ENCODE peak calls at places on chromosomes 16 and 17, in five cellular contexts. W is ascending aorta, C is left ventricle myocardium inferior, M is MG63, S is A549. J is an unnamed sample. For H3K9me3, the result is how much of the 10 kb centered on the place peaks cover.

GRCh38 chr17:28717578-28718316 is at the start of gene RAB34:
- DNase-seq in W (peak), C (peak), M (peak), S (peak), J (no peak)

GRCh38 chr17:30520436-30520835 is 43.2 kb downstream of the GOSR1 start:
- DNase-seq in W (no peak), C (no peak), M (no peak), S (no peak), J (no peak)

GRCh38 chr16:87789437-87790277 is 23.9 kb upstream of the KLHDC4 start:
- DNase-seq in W (no peak), C (no peak), M (peak), S (peak), J (no peak)

GRCh38 chr16:1163567-1164055 is 10.7 kb downstream of the CACNA1H start:
- DNase-seq in W (no peak), C (no peak), M (peak), S (no peak), J (no peak)

GRCh38 chr16:48188449-48189102 is 32.8 kb upstream of the ABCC12 start:
- DNase-seq in W (no peak), C (no peak), M (no peak), S (no peak), J (no peak)

GRCh38 chr16:67431077-67431804 is at the start of gene HSD11B2:
- DNase-seq in W (no peak), C (peak), M (peak), S (peak), J (peak)

GRCh38 chr16:55257971-55258613 is 65.9 kb upstream of the IRX6 start:
- DNase-seq in W (no peak), C (peak), M (peak), S (peak), J (no peak)

GRCh38 chr17:48499248-48499647 is 31.6 kb downstream of the HOXB1 start:
- DNase-seq in W (no peak), C (no peak), M (peak), S (no peak), J (no peak)

GRCh38 chr17:17758443-17758842 is 77.2 kb downstream of the RAI1 start:
- DNase-seq in W (no peak), C (no peak), M (no peak), S (no peak), J (no peak)

GRCh38 chr17:15273141-15273793 is 8.1 kb upstream of the PMP22 start:
- DNase-seq in W (peak), C (no peak), M (peak), S (peak), J (no peak)

DNA sequence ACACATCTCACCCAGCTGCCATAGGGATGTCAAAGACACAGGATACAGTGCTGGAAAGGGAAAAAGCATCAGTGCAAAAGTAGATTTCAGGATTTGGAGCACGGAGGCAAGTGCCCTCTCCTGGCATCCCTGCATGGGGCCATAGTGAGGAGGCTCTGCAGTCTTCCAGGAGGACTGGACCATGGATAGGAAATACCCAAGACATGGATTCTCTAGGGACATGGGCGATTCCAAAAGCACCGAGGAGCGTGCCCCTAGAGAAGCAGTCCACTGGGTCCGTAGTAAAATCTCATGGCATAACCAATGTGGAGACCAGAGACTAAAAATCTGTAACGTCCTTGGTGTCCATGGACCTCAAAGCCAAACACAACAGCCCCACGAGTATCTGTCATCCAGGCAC is 818.2 kb downstream of the KCNJ18 start:
- DNase-seq in W (no peak), C (no peak), M (no peak), S (no peak), J (no peak)
- H3K9me3 ChIP-seq in W (under half), C (under half), M (under half), S (under half), J (under half)

GRCh38 chr16:31117384-31118222 is at the start of gene KAT8:
- DNase-seq in W (peak), C (peak), M (peak), S (peak), J (peak)

GRCh38 chr16:31114468-31114867 is 3.0 kb upstream of the KAT8 start:
- DNase-seq in W (no peak), C (no peak), M (no peak), S (no peak), J (no peak)

GRCh38 chr16:31125844-31126243 is 8.4 kb downstream of the KAT8 start:
- DNase-seq in W (no peak), C (no peak), M (no peak), S (no peak), J (no peak)

GRCh38 chr16:31118223-31119155 is 1.0 kb downstream of the KAT8 start:
- DNase-seq in W (no peak), C (no peak), M (no peak), S (no peak), J (no peak)

DNA sequence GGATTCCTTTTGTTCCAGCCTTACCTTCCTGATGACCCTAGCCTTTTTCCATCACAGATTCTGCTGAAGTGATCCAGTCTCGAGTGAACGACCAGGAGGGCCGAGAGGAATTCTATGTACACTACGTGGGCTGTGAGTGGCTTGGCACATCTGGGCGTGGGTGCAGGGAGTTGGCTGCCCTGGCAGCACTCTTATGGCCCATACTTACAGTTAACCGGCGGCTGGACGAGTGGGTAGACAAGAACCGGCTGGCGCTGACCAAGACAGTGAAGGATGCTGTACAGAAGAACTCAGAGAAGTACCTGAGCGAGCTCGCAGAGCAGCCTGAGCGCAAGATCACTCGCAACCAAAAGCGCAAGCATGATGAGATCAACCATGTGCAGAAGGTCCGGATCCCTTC is 2.7 kb downstream of the KAT8 start:
- DNase-seq in W (no peak), C (no peak), M (no peak), S (no peak), J (no peak)
- H3K9me3 ChIP-seq in W (under half), C (under half), M (under half), S (under half), J (under half)

DNA sequence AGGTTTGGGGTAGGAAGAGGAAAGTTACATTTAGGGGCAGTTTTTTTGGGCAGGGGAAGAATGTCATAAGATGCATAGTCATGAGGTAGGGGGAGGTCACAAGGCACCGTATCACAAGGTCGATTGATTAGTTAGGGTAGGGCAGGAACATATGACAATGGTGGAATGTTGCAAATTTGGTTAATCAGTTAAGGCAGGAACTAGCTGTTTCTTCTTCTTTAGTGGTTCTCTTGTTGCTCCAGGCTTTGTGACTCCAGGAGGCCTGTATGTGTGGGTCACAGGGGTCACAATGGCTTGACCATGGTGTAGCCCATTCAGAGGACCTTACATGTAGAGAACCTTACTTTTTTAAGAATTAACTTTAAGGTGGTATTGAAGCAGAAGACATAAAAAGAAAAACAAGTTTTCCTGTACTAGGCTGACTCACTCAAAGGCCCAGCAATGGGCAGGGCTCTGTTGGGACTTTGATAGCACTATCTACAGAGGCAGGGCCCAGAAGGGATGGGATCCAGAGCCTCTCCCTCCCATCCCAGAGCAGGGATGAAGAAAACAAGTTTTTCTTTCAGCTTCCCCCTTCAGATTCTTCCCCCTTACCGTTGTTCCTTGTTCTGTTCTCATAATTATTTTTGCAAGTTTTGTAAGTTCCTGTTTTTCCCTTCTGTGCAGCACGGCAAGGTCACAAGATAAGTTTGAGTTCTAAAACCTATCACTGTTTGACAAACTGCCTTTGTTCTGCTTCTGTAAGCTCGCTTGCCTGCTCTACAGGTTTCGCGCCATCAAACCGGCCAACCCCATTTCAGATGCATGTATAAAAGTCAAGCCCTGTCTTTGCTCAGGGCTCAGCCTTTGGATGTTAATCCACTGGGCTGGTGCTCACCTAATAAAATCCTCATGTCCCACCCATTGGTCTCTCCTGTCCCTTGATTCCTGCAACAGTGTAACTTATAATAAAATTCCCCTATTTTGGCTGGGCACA is 45.8 kb upstream of the ATF7IP2 start:
- DNase-seq in W (no peak), C (no peak), M (no peak), S (peak), J (no peak)
- H3K9me3 ChIP-seq in W (under half), C (half or more), M (under half), S (under half), J (under half)

GRCh38 chr17:63649813-63650212 is 27.6 kb downstream of the MAP3K3 start:
- DNase-seq in W (no peak), C (no peak), M (no peak), S (no peak), J (no peak)
- H3K9me3 ChIP-seq in W (under half), C (under half), M (under half), S (under half), J (under half)

GRCh38 chr17:5184284-5184683 is 7.4 kb downstream of the ZNF594 start:
- DNase-seq in W (no peak), C (no peak), M (no peak), S (no peak), J (no peak)
- H3K9me3 ChIP-seq in W (half or more), C (half or more), M (under half), S (half or more), J (under half)